ENCODE peak calls at places on chromosome 6, in six cellular contexts. H is tibial artery; L is A549; F is breast epithelium; D is naive thymus-derived CD4-positive, alpha-beta T cell; Q is GM23248. J is an unnamed sample. For H3K9me3 and H3K4me1, the result is how much of the 10 kb centered on the place peaks cover.

GRCh38 chr6:119096683-119097310 is 18.3 kb upstream of the FAM184A start:
- DNase-seq in H (peak), L (no peak), F (peak), D (peak), Q (peak), J (peak)

GRCh38 chr6:36204068-36204753 is 7.7 kb downstream of the BRPF3 start:
- DNase-seq in H (no peak), L (no peak), F (no peak), D (peak), Q (no peak), J (no peak)

GRCh38 chr6:27129095-27129815 is 118.2 kb upstream of the PRSS16 start:
- DNase-seq in H (no peak), L (no peak), F (no peak), D (no peak), Q (no peak), J (no peak)

GRCh38 chr6:84500726-84501125 is 263.7 kb downstream of the TBX18 start:
- DNase-seq in H (no peak), L (no peak), F (no peak), D (no peak), Q (no peak), J (no peak)

GRCh38 chr6:91045152-91045551 is 458.3 kb upstream of the MAP3K7 start:
- DNase-seq in H (no peak), L (no peak), F (no peak), D (no peak), Q (no peak), J (no peak)

GRCh38 chr6:110366241-110366640 is 8.1 kb upstream of the METTL24 start:
- DNase-seq in H (no peak), L (no peak), F (no peak), D (peak), Q (no peak), J (peak)

GRCh38 chr6:137846772-137847313 is 20.2 kb upstream of the TNFAIP3 start:
- DNase-seq in H (peak), L (no peak), F (no peak), D (no peak), Q (no peak), J (no peak)

GRCh38 chr6:37516076-37516919 is 16.6 kb upstream of the CCDC167 start:
- DNase-seq in H (no peak), L (no peak), F (peak), D (peak), Q (no peak), J (peak)

GRCh38 chr6:150271172-150271500 is 97.7 kb upstream of the IYD start:
- DNase-seq in H (no peak), L (no peak), F (no peak), D (no peak), Q (no peak), J (no peak)

GRCh38 chr6:168616807-168617756 is 176.1 kb downstream of the SMOC2 start:
- DNase-seq in H (no peak), L (no peak), F (no peak), D (no peak), Q (no peak), J (peak)

GRCh38 chr6:7406743-7407142 is 17.1 kb downstream of the RIOK1 start:
- DNase-seq in H (no peak), L (no peak), F (no peak), D (no peak), Q (no peak), J (no peak)

GRCh38 chr6:164887660-164888059 is 421.7 kb downstream of the C6orf118 start:
- DNase-seq in H (no peak), L (no peak), F (no peak), D (no peak), Q (no peak), J (no peak)

GRCh38 chr6:104881964-104882668 is 22.4 kb upstream of the HACE1 start:
- DNase-seq in H (no peak), L (no peak), F (no peak), D (no peak), Q (no peak), J (no peak)

GRCh38 chr6:131765081-131765852 is 42.6 kb upstream of the ENPP1 start:
- DNase-seq in H (no peak), L (no peak), F (no peak), D (no peak), Q (peak), J (no peak)

GRCh38 chr6:99485395-99485773 is 29.8 kb downstream of the USP45 start:
- DNase-seq in H (no peak), L (no peak), F (no peak), D (no peak), Q (no peak), J (no peak)

GRCh38 chr6:158868122-158868480 is 48.9 kb upstream of the EZR start:
- DNase-seq in H (no peak), L (no peak), F (no peak), D (no peak), Q (no peak), J (no peak)

GRCh38 chr6:78746457-78746856 is 120.9 kb upstream of the IRAK1BP1 start:
- DNase-seq in H (no peak), L (no peak), F (no peak), D (no peak), Q (peak), J (no peak)

GRCh38 chr6:6002005-6002808 is 4.5 kb downstream of the NRN1 start:
- DNase-seq in H (no peak), L (no peak), F (no peak), D (no peak), Q (peak), J (no peak)

GRCh38 chr6:158468666-158469065 is 91.2 kb upstream of the TMEM181 start:
- DNase-seq in H (no peak), L (no peak), F (no peak), D (no peak), Q (no peak), J (no peak)

GRCh38 chr6:113875470-113875869 is 18.3 kb downstream of the MARCKS start:
- DNase-seq in H (no peak), L (no peak), F (no peak), D (no peak), Q (peak), J (no peak)

GRCh38 chr6:100088009-100088408 is 94.0 kb upstream of the MCHR2 start:
- DNase-seq in H (no peak), L (no peak), F (no peak), D (no peak), Q (peak), J (no peak)

GRCh38 chr6:35094183-35094582 is 47.0 kb downstream of the TCP11 start:
- DNase-seq in H (no peak), L (no peak), F (no peak), D (no peak), Q (peak), J (no peak)

GRCh38 chr6:17157617-17158016 is 55.8 kb downstream of the STMND1 start:
- DNase-seq in H (no peak), L (no peak), F (no peak), D (no peak), Q (no peak), J (no peak)
- H3K9me3 ChIP-seq in H (under half), L (under half), F (under half), D (under half), Q (under half), J (under half)

DNA sequence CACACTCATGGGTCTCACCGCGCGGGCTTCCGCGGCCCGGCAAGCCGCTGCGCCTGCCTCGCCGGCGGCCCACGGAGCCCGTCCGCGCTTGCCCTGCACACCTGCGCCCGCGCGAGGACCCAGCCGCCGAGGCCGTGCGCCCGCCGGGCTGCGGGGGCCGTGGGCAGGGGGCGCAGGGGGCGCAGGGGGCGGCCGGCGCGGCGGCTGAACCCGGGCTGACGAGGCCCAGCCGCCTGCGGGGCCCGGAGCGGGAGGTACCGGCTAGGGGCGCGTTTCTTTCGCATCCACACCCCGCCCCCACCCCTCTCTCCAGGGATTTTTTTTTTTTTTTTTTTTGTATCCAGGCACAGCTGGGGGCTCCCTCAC is 43.8 kb upstream of the OSTM1 start:
- DNase-seq in H (no peak), L (no peak), F (no peak), D (no peak), Q (no peak), J (no peak)
- H3K4me1 ChIP-seq in H (under half), L (under half), F (under half), D (under half), Q (under half), J (under half)

DNA sequence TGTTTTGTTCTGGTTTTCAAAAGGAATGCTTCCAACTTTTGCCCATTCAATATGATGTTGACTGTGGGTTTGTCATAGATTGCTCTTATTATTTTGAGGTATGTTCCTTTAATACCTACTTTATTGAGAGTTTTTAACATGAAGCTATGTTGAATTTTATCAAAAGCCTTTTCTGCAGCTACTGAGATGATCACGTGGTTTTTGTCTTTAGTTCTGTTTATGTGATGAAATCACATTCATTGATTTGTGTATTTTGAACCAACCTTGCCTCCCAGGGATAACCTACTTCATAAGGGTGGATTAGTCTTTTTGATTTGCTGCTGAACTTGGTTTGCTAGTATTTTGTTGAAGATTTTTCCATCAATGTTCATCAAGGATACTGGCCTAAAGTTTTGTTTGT is 92.7 kb upstream of the TCF21 start:
- DNase-seq in H (no peak), L (no peak), F (no peak), D (no peak), Q (no peak), J (no peak)
- H3K9me3 ChIP-seq in H (under half), L (under half), F (under half), D (under half), Q (under half), J (under half)

DNA sequence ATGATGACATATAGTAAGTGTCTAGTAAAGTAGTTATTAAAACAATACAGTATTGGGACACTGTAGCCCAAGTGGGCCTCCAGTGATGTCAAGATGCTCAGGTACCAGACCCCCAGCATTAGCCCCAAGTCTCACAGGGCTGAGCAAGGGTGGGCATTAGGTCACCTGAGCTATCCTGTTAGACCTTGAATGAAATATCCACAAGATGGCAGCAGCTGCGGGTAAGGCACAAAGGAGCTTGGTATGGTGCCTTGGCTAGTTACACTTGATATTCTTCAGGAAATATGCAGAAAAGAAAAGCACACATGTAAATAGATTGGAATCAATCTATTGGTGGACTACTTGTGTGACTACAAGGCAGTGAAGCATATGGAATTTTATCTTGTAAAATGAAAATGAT is 701.8 kb upstream of the ADGRB3 start:
- DNase-seq in H (no peak), L (no peak), F (no peak), D (no peak), Q (no peak), J (no peak)
- H3K4me1 ChIP-seq in H (under half), L (under half), F (under half), D (under half), Q (under half), J (under half)

GRCh38 chr6:22826961-22827360 is 257.6 kb downstream of the HDGFL1 start:
- DNase-seq in H (no peak), L (no peak), F (no peak), D (no peak), Q (no peak), J (no peak)
- H3K9me3 ChIP-seq in H (under half), L (under half), F (under half), D (under half), Q (under half), J (under half)

GRCh38 chr6:139371421-139372253 is 2.8 kb downstream of the CITED2 start:
- DNase-seq in H (no peak), L (no peak), F (no peak), D (no peak), Q (peak), J (no peak)
- H3K4me1 ChIP-seq in H (under half), L (under half), F (under half), D (under half), Q (under half), J (under half)

DNA sequence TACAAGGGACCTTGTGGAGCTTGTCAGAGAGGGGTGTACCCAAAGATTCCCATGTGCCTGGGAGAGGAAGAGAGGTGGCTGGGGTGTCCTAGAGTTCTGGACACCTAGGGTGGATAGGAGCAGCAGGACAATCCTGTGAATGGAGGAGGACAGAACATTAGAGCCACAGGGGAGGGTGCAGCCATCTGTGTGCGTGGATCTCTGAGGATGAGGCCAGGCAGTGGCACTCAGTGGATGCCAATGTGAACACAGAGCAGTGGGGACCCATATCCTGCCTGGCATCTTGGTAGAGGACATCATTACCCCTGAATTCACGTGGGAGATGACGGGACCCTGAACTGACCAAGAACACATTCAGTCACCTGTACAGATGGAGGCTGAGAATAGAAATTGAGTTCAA is 205.3 kb downstream of the CD83 start:
- DNase-seq in H (no peak), L (no peak), F (no peak), D (no peak), Q (no peak), J (no peak)
- H3K9me3 ChIP-seq in H (under half), L (under half), F (under half), D (under half), Q (under half), J (under half)

GRCh38 chr6:10415593-10416480 is 963 bp upstream of the TFAP2A start:
- DNase-seq in H (no peak), L (no peak), F (no peak), D (no peak), Q (no peak), J (no peak)

GRCh38 chr6:10412948-10413849 is 1.7 kb downstream of the TFAP2A start:
- DNase-seq in H (no peak), L (no peak), F (peak), D (no peak), Q (peak), J (peak)

GRCh38 chr6:10416516-10416862 is 1.6 kb upstream of the TFAP2A start:
- DNase-seq in H (no peak), L (no peak), F (no peak), D (no peak), Q (no peak), J (no peak)

GRCh38 chr6:10413850-10414765 is 766 bp downstream of the TFAP2A start:
- DNase-seq in H (no peak), L (peak), F (no peak), D (no peak), Q (peak), J (peak)

GRCh38 chr6:10414766-10415592 is at the start of gene TFAP2A:
- DNase-seq in H (no peak), L (peak), F (peak), D (no peak), Q (peak), J (peak)
- H3K4me1 ChIP-seq in H (under half), L (under half), F (under half), D (under half), Q (under half), J (under half)

J was measured in hepatocyte.